ENCODE peak calls at places on chromosome 10, in five cellular contexts. J is A673, K is OCI-LY7, T is astrocyte of the cerebellum, W is adipocyte. N is an unnamed sample.

GRCh38 chr10:132946806-132947530 is 4.6 kb upstream of the CFAP46 start:
- DNase-seq in K (no peak), J (no peak), T (no peak), W (peak; percentile 42), N (no peak)

GRCh38 chr10:130179640-130180039 is 43.4 kb downstream of the GLRX3 start:
- DNase-seq in W (peak; percentile 79), J (peak; percentile 84), K (peak; percentile 61), T (peak; percentile 77), N (peak; percentile 70)

GRCh38 chr10:22682237-22683192 is 31.9 kb downstream of the PIP4K2A start:
- DNase-seq in J (no peak), T (peak; percentile 67), W (no peak), K (peak; percentile 6), N (peak; percentile 28)

GRCh38 chr10:101693701-101694055 is 1.3 kb downstream of the FBXW4 start:
- DNase-seq in K (peak; percentile 74), W (peak; percentile 76), J (peak; percentile 64), T (peak; percentile 18), N (peak; percentile 61)

GRCh38 chr10:66654861-66655260 is 271.0 kb upstream of the LRRTM3 start:
- DNase-seq in K (no peak), W (peak; percentile 69), T (no peak), J (no peak), N (peak; percentile 1)

GRCh38 chr10:63713191-63714144 is 192.3 kb downstream of the REEP3 start:
- DNase-seq in J (peak; percentile 99), K (no peak), T (peak; percentile 97), W (peak; percentile 72), N (peak; percentile 94)

GRCh38 chr10:132104471-132105301 is 38.9 kb downstream of the JAKMIP3 start:
- DNase-seq in T (no peak), W (no peak), K (no peak), J (no peak), N (no peak)

GRCh38 chr10:80515941-80516340 is 21.8 kb upstream of the SH2D4B start:
- DNase-seq in K (no peak), T (no peak), J (no peak), W (no peak), N (no peak)

GRCh38 chr10:132396495-132397035 is 435 bp upstream of the PWWP2B start:
- DNase-seq in T (no peak), W (peak; percentile 85), J (peak; percentile 73), K (peak; percentile 57), N (peak; percentile 54)

GRCh38 chr10:6530966-6531365 is 49.1 kb downstream of the PRKCQ start:
- DNase-seq in T (no peak), J (no peak), K (no peak), W (no peak), N (no peak)

GRCh38 chr10:132063432-132063831 is 2.3 kb upstream of the JAKMIP3 start:
- DNase-seq in T (no peak), J (no peak), K (no peak), W (no peak), N (no peak)

GRCh38 chr10:131003455-131003854 is 308.1 kb downstream of the TCERG1L start:
- DNase-seq in W (no peak), T (no peak), J (no peak), K (no peak), N (no peak)

GRCh38 chr10:121027390-121027789 is 176.2 kb downstream of the WDR11 start:
- DNase-seq in K (no peak), W (no peak), J (no peak), T (no peak), N (no peak)

GRCh38 chr10:11687357-11687771 is 54.8 kb upstream of the ECHDC3 start:
- DNase-seq in K (no peak), T (no peak), J (no peak), W (no peak), N (no peak)

GRCh38 chr10:3330687-3331086 is 158.1 kb upstream of the PITRM1 start:
- DNase-seq in K (no peak), W (peak; percentile 65), J (no peak), T (peak; percentile 57), N (peak; percentile 85)

GRCh38 chr10:21525367-21526183 is at the start of gene SKIDA1:
- DNase-seq in J (peak; percentile 97), K (peak; percentile 35), W (peak; percentile 90), T (no peak), N (peak; percentile 93)

GRCh38 chr10:30055094-30055701 is 4.2 kb downstream of the JCAD start:
- DNase-seq in K (no peak), W (peak; percentile 34), T (no peak), J (no peak), N (peak; percentile 36)

GRCh38 chr10:112981553-112981952 is 31.5 kb downstream of the TCF7L2 start:
- DNase-seq in T (no peak), W (no peak), K (peak; percentile 50), J (no peak), N (peak; percentile 64)

GRCh38 chr10:47323636-47324299 is 1.5 kb downstream of the GDF2 start:
- DNase-seq in W (no peak), K (no peak), T (no peak), J (no peak), N (no peak)

GRCh38 chr10:122639801-122640200 is 59.8 kb downstream of the C10orf120 start:
- DNase-seq in T (no peak), K (no peak), W (no peak), J (no peak), N (no peak)

GRCh38 chr10:110775406-110775805 is 96.3 kb upstream of the PDCD4 start:
- DNase-seq in T (no peak), J (no peak), W (no peak), K (no peak), N (no peak)

GRCh38 chr10:77608281-77608680 is 29.3 kb downstream of the KCNMA1 start:
- DNase-seq in J (no peak), K (no peak), T (no peak), W (no peak), N (no peak)

GRCh38 chr10:49109669-49110335 is 5.5 kb downstream of the VSTM4 start:
- DNase-seq in J (peak; percentile 1), T (no peak), W (peak; percentile 91), K (no peak), N (peak; percentile 45)

GRCh38 chr10:29804025-29804852 is 169.5 kb upstream of the SVIL start:
- DNase-seq in J (peak; percentile 84), T (peak; percentile 77), K (no peak), W (peak; percentile 95), N (peak; percentile 75)

GRCh38 chr10:86958831-86959736 is 685 bp downstream of the SNCG start:
- DNase-seq in J (no peak), T (no peak), W (peak; percentile 62), K (no peak), N (peak; percentile 74)

GRCh38 chr10:48523212-48523819 is 81.6 kb downstream of the ARHGAP22 start:
- DNase-seq in T (peak; percentile 98), W (peak; percentile 92), K (no peak), J (peak; percentile 33), N (peak; percentile 77)

DNA sequence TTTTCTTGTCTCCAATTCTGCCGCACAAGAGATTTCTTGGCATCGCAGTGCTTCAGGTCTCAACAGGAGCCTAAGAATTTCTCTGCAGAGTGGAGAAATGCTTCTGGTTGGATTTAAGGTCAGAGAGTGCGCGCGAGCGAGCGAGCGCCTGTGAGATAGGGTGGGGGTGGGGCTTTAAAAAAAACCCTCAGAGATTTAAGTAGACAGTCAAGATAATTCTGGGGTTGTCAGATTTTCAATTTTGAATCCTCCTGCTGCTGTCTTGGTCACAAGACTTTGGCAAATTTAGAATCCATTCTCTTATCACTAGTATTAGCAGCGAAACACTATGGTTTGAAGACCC is 49.7 kb downstream of the CPEB3 start:
- DNase-seq in K (no peak), W (no peak), J (peak; percentile 10), T (no peak), N (no peak)
- H3K4me3 ChIP-seq in K (peak overlapping the region; percentile 75), W (peak overlapping the region; percentile 97), J (peak overlapping the region; percentile 66), T (peak overlapping the region; percentile 54), N (peak overlapping the region; percentile 78)

DNA sequence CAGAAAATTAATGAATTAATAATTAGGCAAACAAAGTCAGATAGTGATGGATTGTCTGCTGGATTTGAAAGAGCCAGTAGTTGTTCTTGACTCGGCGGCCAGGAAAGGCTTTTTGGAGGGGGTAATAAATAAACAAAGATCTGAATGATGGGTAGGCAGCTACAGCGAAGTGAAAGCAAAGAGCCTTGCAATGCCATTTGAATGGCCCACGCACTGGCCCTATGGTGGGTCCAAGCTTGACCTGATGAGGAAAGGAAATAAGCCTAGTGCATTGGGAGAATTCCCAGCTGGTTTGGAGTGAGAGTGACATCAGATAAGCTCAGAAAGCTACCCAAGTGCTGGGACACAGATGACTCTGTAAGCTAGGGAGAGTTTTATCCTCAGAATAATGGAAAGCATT is 365.2 kb downstream of the PLXDC2 start:
- DNase-seq in K (no peak), T (no peak), W (no peak), J (no peak), N (no peak)
- H3K4me3 ChIP-seq in K (no peak overlapping the region), T (no peak overlapping the region), W (no peak overlapping the region), J (no peak overlapping the region), N (no peak overlapping the region)

GRCh38 chr10:8050561-8051108 is 3.9 kb upstream of the GATA3 start:
- DNase-seq in W (peak; percentile 49), K (no peak), J (peak; percentile 45), T (no peak), N (peak; percentile 37)
- H3K4me3 ChIP-seq in W (peak overlapping the region; percentile 59), K (no peak overlapping the region), J (peak overlapping the region; percentile 49), T (no peak overlapping the region), N (peak overlapping the region; percentile 34)

DNA sequence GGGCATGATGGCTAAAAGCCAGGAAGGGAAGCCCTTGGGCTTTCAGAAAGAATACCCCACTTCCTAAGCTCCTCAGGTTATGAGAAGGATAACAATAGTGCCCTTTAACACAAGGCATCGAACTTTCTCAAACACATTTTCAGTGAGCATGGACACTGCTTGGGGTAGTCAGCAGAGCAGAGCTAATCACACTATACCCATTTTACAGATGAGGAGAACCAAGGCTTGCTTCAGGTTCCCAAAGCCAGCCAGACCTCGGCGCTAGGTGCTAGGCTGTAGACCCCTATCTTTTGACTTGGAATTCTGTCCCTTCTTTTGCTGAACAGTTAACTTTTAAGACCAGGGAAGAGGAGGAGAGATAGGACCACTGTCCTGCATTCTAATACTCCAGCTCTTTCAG is 1.8 kb downstream of the NEURL1 start:
- DNase-seq in T (no peak), K (no peak), W (no peak), J (no peak), N (no peak)
- H3K4me3 ChIP-seq in T (no peak overlapping the region), K (no peak overlapping the region), W (no peak overlapping the region), J (no peak overlapping the region), N (no peak overlapping the region)

DNA sequence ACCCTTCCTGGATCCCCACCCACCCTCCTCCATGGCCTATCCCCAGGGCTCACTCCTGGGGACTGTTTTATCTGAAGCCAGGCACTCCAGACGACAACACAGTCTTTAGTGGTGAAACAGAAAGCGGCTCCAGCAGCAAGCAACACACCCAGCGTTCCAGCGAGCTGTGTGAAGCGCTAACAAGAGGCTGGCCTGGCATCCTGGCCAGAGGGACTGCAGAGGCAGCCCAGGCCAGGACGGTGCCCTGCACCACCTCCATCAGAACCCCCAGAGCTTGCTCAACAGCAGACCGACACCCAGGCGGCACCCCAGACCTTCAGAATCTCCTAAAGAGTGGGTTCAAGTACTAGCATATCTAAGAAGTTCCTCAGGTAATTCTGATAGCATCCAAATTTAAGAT is 2.0 kb upstream of the CPXM2 start:
- DNase-seq in J (no peak), W (no peak), K (no peak), T (no peak), N (no peak)
- H3K4me3 ChIP-seq in J (no peak overlapping the region), W (no peak overlapping the region), K (no peak overlapping the region), T (no peak overlapping the region), N (no peak overlapping the region)

GRCh38 chr10:17232276-17232987 is 4.4 kb downstream of the VIM start:
- DNase-seq in T (no peak), K (no peak), W (peak; percentile 37), J (no peak), N (no peak)
- H3K4me3 ChIP-seq in T (peak overlapping the region; percentile 86), K (no peak overlapping the region), W (peak overlapping the region; percentile 90), J (peak overlapping the region; percentile 96), N (peak overlapping the region; percentile 98)

GRCh38 chr10:88386878-88387773 is 196.0 kb downstream of the RNLS start:
- DNase-seq in W (peak; percentile 89), T (peak; percentile 42), K (peak; percentile 91), J (peak; percentile 73), N (peak; percentile 80)
- H3K4me3 ChIP-seq in W (peak overlapping the region; percentile 30), T (no peak overlapping the region), K (peak overlapping the region; percentile 65), J (no peak overlapping the region), N (no peak overlapping the region)

N was measured in fibroblast of villous mesenchyme.